ENCODE peak calls at places on chromosomes 16 and 17, in nine cellular contexts. F is CD8-positive, alpha-beta T cell; H is effector memory CD4-positive, alpha-beta T cell; J is OCI-LY7; S is ovary; Z is A549; B is small intestine; A is body of pancreas; T is fibroblast of lung. C is an unnamed sample. For H3K9me3, the result is how much of the 10 kb centered on the place peaks cover.

GRCh38 chr17:59287452-59287851 is 44.0 kb upstream of the YPEL2 start:
- DNase-seq in B (no peak), S (no peak), Z (no peak), T (peak), A (no peak), F (no peak), H (no peak), J (peak), C (no peak)

GRCh38 chr16:1512774-1513173 is 19.6 kb downstream of the TELO2 start:
- DNase-seq in H (no peak), F (no peak), A (no peak), S (no peak), Z (no peak), B (no peak), T (no peak), J (no peak), C (no peak)

GRCh38 chr17:37476431-37477130 is 13.1 kb upstream of the DUSP14 start:
- DNase-seq in Z (peak), F (no peak), J (no peak), H (no peak), A (no peak), S (no peak), T (peak), B (no peak), C (no peak)

GRCh38 chr17:61593404-61593803 is 2.4 kb upstream of the NACA2 start:
- DNase-seq in J (no peak), S (no peak), F (no peak), Z (no peak), A (no peak), B (no peak), H (no peak), T (no peak), C (no peak)

GRCh38 chr17:76268991-76269981 is 4.1 kb downstream of the UBALD2 start:
- DNase-seq in B (no peak), A (no peak), T (no peak), J (peak), H (no peak), S (no peak), Z (no peak), F (no peak), C (peak)

GRCh38 chr17:75557075-75557851 is 30.3 kb upstream of the MYO15B start:
- DNase-seq in J (no peak), S (peak), Z (peak), T (peak), B (peak), A (peak), F (no peak), H (no peak), C (peak)

GRCh38 chr17:9522074-9522473 is 53.5 kb downstream of the STX8 start:
- DNase-seq in B (peak), T (peak), Z (peak), J (peak), A (no peak), F (no peak), H (no peak), S (no peak), C (no peak)

GRCh38 chr16:48613061-48613957 is 3.3 kb upstream of the N4BP1 start:
- DNase-seq in S (no peak), A (no peak), Z (peak), F (peak), T (peak), H (peak), B (peak), J (peak), C (no peak)

GRCh38 chr17:8189041-8189710 is 804 bp downstream of the BORCS6 start:
- DNase-seq in B (peak), H (no peak), T (peak), Z (no peak), S (peak), F (peak), J (no peak), A (peak), C (peak)

GRCh38 chr16:75169899-75170405 is 21.6 kb downstream of the ZFP1 start:
- DNase-seq in B (no peak), F (no peak), H (no peak), Z (no peak), J (no peak), T (no peak), A (no peak), S (no peak), C (no peak)
- H3K9me3 ChIP-seq in B (under half), F (under half), H (under half), Z (half or more), J (half or more), T (under half), A (under half), S (under half), C (under half)

GRCh38 chr16:70779361-70779760 is 21.6 kb downstream of the VAC14 start:
- DNase-seq in B (no peak), A (no peak), Z (no peak), H (no peak), S (no peak), T (peak), J (no peak), F (no peak), C (no peak)

GRCh38 chr16:70777973-70778406 is 23.0 kb downstream of the VAC14 start:
- DNase-seq in Z (peak), T (peak), S (no peak), H (no peak), A (no peak), B (no peak), J (no peak), F (no peak), C (no peak)

GRCh38 chr16:70780546-70780945 is 20.4 kb downstream of the VAC14 start:
- DNase-seq in A (no peak), Z (no peak), B (no peak), S (no peak), F (no peak), T (no peak), H (no peak), J (no peak), C (no peak)

GRCh38 chr16:70777496-70777895 is 23.5 kb downstream of the VAC14 start:
- DNase-seq in Z (no peak), J (no peak), T (no peak), H (no peak), F (no peak), B (no peak), A (no peak), S (no peak), C (peak)

GRCh38 chr16:70778901-70779309 is 22.1 kb downstream of the VAC14 start:
- DNase-seq in J (no peak), S (peak), A (peak), B (no peak), H (no peak), F (no peak), T (peak), Z (peak), C (peak)
- H3K27ac ChIP-seq in J (no peak), S (no peak), A (no peak), B (no peak), H (no peak), F (no peak), T (no peak), Z (no peak), C (no peak)

GRCh38 chr17:71173963-71174362 is 946.9 kb upstream of the SOX9 start:
- DNase-seq in S (no peak), A (no peak), H (no peak), Z (no peak), J (no peak), B (no peak), F (no peak), T (no peak), C (no peak)
- H3K9me3 ChIP-seq in S (under half), A (under half), H (under half), Z (under half), J (under half), B (under half), F (under half), T (under half), C (under half)

GRCh38 chr16:89373355-89374110 is 116.8 kb downstream of the ANKRD11 start:
- DNase-seq in H (no peak), Z (no peak), J (no peak), A (no peak), S (peak), F (no peak), T (peak), B (no peak), C (peak)
- H3K27ac ChIP-seq in H (no peak), Z (no peak), J (no peak), A (no peak), S (no peak), F (no peak), T (peak), B (no peak), C (no peak)

GRCh38 chr17:22301353-22301745 is 609.0 kb downstream of the KCNJ18 start:
- DNase-seq in A (no peak), Z (no peak), S (no peak), J (no peak), B (no peak), T (no peak), H (no peak), F (no peak), C (no peak)
- H3K9me3 ChIP-seq in A (under half), Z (under half), S (under half), J (under half), B (under half), T (under half), H (under half), F (under half), C (under half)